ENCODE peak calls at places on chromosome 2, in four cellular contexts. T is stomach; I is CD4-positive, CD25-positive, alpha-beta regulatory T cell; G is CD8-positive, alpha-beta memory T cell. Z is an unnamed sample. For H3K36me3 and H3K27me3, the result is how much of the 10 kb centered on the place peaks cover.

GRCh38 chr2:55165567-55165966 is 66.5 kb downstream of the CLHC1 start:
- DNase-seq in T (no peak), I (no peak), G (no peak), Z (no peak)

GRCh38 chr2:227153766-227154486 is 10.1 kb downstream of the COL4A4 start:
- DNase-seq in T (peak), I (no peak), G (no peak), Z (no peak)

GRCh38 chr2:173676647-173677046 is 288.5 kb downstream of the SP3 start:
- DNase-seq in T (no peak), I (no peak), G (no peak), Z (no peak)

GRCh38 chr2:112711356-112711755 is 9.5 kb upstream of the NT5DC4 start:
- DNase-seq in T (no peak), I (no peak), G (no peak), Z (no peak)

GRCh38 chr2:63488118-63488713 is 100.1 kb downstream of the WDPCP start:
- DNase-seq in T (no peak), I (no peak), G (no peak), Z (peak)

GRCh38 chr2:75790790-75791467 is 80.2 kb upstream of the GCFC2 start:
- DNase-seq in T (no peak), I (no peak), G (no peak), Z (no peak)

GRCh38 chr2:10412380-10412779 is 35.7 kb downstream of the ODC1 start:
- DNase-seq in T (no peak), I (no peak), G (no peak), Z (peak)

GRCh38 chr2:696463-696862 is 19.3 kb upstream of the TMEM18 start:
- DNase-seq in T (no peak), I (no peak), G (no peak), Z (no peak)

GRCh38 chr2:211996857-211997256 is 541.7 kb downstream of the ERBB4 start:
- DNase-seq in T (no peak), I (no peak), G (no peak), Z (no peak)

GRCh38 chr2:97745474-97746172 is 32.2 kb downstream of the ZAP70 start:
- DNase-seq in T (no peak), I (no peak), G (peak), Z (no peak)

GRCh38 chr2:216215991-216216390 is 106.8 kb downstream of the XRCC5 start:
- DNase-seq in T (no peak), I (no peak), G (no peak), Z (no peak)

GRCh38 chr2:162403884-162404283 is 60.0 kb downstream of the GCA start:
- DNase-seq in T (no peak), I (no peak), G (no peak), Z (no peak)

GRCh38 chr2:78967294-78967693 is 58.2 kb upstream of the REG3G start:
- DNase-seq in T (no peak), I (no peak), G (no peak), Z (no peak)

GRCh38 chr2:159075726-159076125 is 107.3 kb downstream of the TANC1 start:
- DNase-seq in T (no peak), I (no peak), G (no peak), Z (no peak)

GRCh38 chr2:238053195-238053776 is 7.5 kb upstream of the SCLY start:
- DNase-seq in T (no peak), I (no peak), G (no peak), Z (no peak)

GRCh38 chr2:223084873-223085272 is 32.9 kb downstream of the KCNE4 start:
- DNase-seq in T (no peak), I (no peak), G (no peak), Z (no peak)

GRCh38 chr2:24329700-24330099 is 30.6 kb downstream of the ITSN2 start:
- DNase-seq in T (no peak), I (no peak), G (no peak), Z (no peak)

GRCh38 chr2:16682431-16683130 is 16.9 kb upstream of the CYRIA start:
- DNase-seq in T (no peak), I (no peak), G (no peak), Z (no peak)

GRCh38 chr2:30778611-30779010 is 28.6 kb downstream of the CAPN13 start:
- DNase-seq in T (peak), I (no peak), G (no peak), Z (no peak)

GRCh38 chr2:143686585-143687164 is 557.5 kb downstream of the ARHGAP15 start:
- DNase-seq in T (no peak), I (no peak), G (no peak), Z (peak)

GRCh38 chr2:99552529-99552928 is 62.7 kb upstream of the REV1 start:
- DNase-seq in T (peak), I (no peak), G (no peak), Z (no peak)

GRCh38 chr2:219521066-219521880 is 7.0 kb downstream of the ASIC4 start:
- DNase-seq in T (no peak), I (no peak), G (no peak), Z (peak)

GRCh38 chr2:12587729-12588522 is 128.8 kb upstream of the TRIB2 start:
- DNase-seq in T (no peak), I (no peak), G (no peak), Z (no peak)

GRCh38 chr2:142286618-142287017 is 155.8 kb upstream of the LRP1B start:
- DNase-seq in T (no peak), I (no peak), G (no peak), Z (peak)

GRCh38 chr2:95348609-95349567 is 51.7 kb downstream of the KCNIP3 start:
- DNase-seq in T (peak), I (no peak), G (no peak), Z (no peak)

GRCh38 chr2:235554385-235554784 is 60.5 kb downstream of the AGAP1 start:
- DNase-seq in T (no peak), I (no peak), G (no peak), Z (no peak)

GRCh38 chr2:96167407-96168013 is 22.3 kb upstream of the DUSP2 start:
- DNase-seq in T (no peak), I (no peak), G (no peak), Z (no peak)

GRCh38 chr2:36572054-36572751 is 25.8 kb downstream of the FEZ2 start:
- DNase-seq in T (no peak), I (no peak), G (no peak), Z (no peak)

GRCh38 chr2:104321800-104322164 is 532.1 kb upstream of the POU3F3 start:
- DNase-seq in T (no peak), I (no peak), G (no peak), Z (no peak)

GRCh38 chr2:17758123-17758522 is 4.2 kb downstream of the GEN1 start:
- DNase-seq in T (no peak), I (no peak), G (no peak), Z (no peak)

GRCh38 chr2:17762457-17762856 is 8.5 kb downstream of the GEN1 start:
- DNase-seq in T (no peak), I (no peak), G (no peak), Z (no peak)

GRCh38 chr2:17757321-17757720 is 3.4 kb downstream of the GEN1 start:
- DNase-seq in T (no peak), I (no peak), G (no peak), Z (peak)

GRCh38 chr2:17756629-17757028 is 2.7 kb downstream of the GEN1 start:
- DNase-seq in T (no peak), I (no peak), G (no peak), Z (no peak)

DNA sequence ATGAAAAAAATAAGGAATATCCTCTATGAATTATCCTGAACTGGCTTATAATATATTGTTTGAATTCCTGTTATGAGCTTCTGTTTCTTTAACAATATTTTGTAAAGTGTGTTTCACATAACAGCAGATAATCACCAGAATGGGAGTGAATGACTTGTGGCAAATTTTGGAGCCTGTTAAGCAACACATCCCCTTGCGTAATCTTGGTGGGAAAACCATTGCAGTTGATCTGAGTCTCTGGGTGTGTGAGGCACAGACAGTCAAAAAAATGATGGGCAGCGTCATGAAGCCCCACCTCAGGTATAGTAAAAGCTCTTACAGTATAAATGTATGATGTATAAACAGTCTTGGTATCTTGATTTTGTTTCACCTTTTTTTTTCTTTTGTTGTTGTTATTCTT is 5.9 kb downstream of the GEN1 start:
- DNase-seq in T (no peak), I (no peak), G (no peak), Z (no peak)
- H3K36me3 ChIP-seq in T (under half), I (under half), G (under half), Z (under half)

GRCh38 chr2:230537531-230537976 is 121.6 kb downstream of the SP100 start:
- DNase-seq in T (no peak), I (no peak), G (no peak), Z (no peak)
- H3K27me3 ChIP-seq in T (under half), I (under half), G (under half), Z (under half)

DNA sequence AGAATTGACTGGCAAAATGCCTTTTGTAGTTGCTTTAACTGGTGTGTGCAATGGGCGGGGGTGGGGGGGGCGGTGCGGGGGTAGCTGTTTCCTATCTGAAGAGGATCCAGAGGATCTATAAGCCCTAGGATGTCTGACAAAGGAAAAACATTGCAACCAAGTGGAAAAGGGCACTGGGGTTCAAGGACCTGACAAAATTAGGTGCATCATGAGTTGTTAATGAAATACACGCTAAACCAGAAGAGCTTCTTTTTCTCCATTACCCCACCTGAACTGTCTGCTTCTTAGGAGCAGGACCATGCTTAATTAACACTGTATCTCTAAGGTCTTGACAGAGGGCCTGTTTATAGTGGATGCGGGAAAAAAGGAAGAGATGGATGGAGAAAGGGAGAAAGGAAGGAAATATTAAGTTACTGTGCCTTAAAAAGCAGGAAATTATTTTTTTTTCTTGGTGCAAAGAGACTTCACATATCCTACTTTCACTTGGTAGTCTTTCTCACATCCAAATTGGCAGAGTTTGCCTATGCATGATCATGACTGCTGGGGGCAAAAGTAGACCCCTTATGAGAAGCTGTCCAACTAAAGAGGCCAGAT is 4.7 kb downstream of the RND3 start:
- DNase-seq in T (no peak), I (no peak), G (no peak), Z (no peak)
- H3K4me3 ChIP-seq in T (peak), I (no peak), G (no peak), Z (no peak)

DNA sequence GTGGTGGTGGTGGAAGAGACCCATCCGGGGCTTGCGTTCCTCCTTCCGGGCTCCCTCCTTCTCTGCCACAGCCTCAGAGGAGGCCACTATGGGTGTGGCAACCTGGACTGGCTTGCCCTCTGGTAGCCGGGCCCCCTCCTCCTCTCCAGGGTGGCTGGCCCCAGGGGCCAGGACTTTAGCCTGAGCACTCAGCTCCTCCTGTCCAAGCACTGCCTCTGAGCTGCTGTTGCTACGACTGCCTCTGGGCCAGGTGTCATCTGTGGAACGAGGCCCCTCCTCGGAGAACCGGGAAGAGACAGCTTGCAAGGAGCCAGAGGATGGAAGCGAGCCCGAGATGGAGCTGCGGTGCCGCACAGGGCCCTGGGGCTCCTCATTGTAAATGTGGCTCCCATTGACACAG is 16.7 kb upstream of the SFXN5 start:
- DNase-seq in T (no peak), I (no peak), G (no peak), Z (no peak)
- H3K36me3 ChIP-seq in T (under half), I (under half), G (under half), Z (under half)

GRCh38 chr2:170819941-170820646 is 3.4 kb downstream of the GAD1 start:
- DNase-seq in T (no peak), I (no peak), G (peak), Z (no peak)
- H3K27me3 ChIP-seq in T (half or more), I (under half), G (half or more), Z (under half)

GRCh38 chr2:241040811-241041334 is 42.5 kb downstream of the SNED1 start:
- DNase-seq in T (no peak), I (no peak), G (no peak), Z (no peak)
- H3K4me3 ChIP-seq in T (no peak), I (no peak), G (no peak), Z (no peak)

GRCh38 chr2:71370015-71370414 is 38.4 kb downstream of the ZNF638 start:
- DNase-seq in T (no peak), I (no peak), G (no peak), Z (no peak)
- H3K36me3 ChIP-seq in T (half or more), I (half or more), G (under half), Z (under half)

DNA sequence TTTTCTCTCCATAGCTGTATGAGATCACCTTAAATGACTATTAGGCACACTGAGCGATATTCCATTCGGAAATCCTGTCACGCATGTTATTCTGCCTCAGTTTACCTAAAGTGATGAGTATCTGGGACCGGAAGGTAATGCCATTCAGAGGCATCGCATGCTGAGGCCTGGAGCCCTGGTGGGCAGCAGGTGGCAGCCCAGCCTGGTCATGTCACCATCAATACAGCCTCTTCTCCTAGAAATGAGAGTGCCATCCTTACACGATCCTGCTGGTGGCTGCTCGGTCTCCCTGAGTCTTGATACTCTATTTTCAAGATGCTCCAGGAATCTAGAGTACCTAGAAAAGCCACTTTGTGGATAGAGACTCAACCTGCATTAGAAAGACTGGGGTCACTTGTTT is 119.8 kb downstream of the EIPR1 start:
- DNase-seq in T (no peak), I (no peak), G (no peak), Z (no peak)
- H3K27me3 ChIP-seq in T (under half), I (under half), G (under half), Z (under half)

DNA sequence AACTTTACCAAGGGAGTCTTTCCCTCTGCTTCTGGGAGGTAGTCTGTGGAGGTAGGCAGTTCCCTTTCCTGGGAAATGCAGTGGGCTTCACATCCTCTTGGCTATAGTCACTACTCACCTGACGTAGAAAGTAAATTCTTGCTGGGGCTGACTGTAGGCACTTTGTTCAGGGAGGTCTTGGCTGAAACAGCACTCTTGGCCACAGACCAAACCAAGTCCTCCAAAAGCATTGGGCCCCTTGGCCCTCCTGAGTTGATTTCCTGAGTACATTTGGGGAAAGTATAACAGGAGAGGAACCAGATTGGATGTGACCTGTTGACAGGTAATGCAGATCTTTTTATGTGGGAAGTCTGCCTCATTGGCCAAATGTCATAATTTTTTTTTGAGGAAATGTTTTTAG is 108.9 kb downstream of the MGAT5 start:
- DNase-seq in T (no peak), I (no peak), G (no peak), Z (no peak)
- H3K4me3 ChIP-seq in T (no peak), I (no peak), G (no peak), Z (no peak)

GRCh38 chr2:233847248-233847898 is 7.0 kb downstream of the HJURP start:
- DNase-seq in T (peak), I (no peak), G (no peak), Z (no peak)

GRCh38 chr2:233846387-233847247 is 7.7 kb downstream of the HJURP start:
- DNase-seq in T (peak), I (no peak), G (no peak), Z (no peak)

GRCh38 chr2:233849607-233850271 is 4.6 kb downstream of the HJURP start:
- DNase-seq in T (no peak), I (no peak), G (no peak), Z (no peak)

GRCh38 chr2:233850745-233851144 is 3.6 kb downstream of the HJURP start:
- DNase-seq in T (no peak), I (no peak), G (no peak), Z (no peak)

GRCh38 chr2:233848276-233848675 is 6.1 kb downstream of the HJURP start:
- DNase-seq in T (no peak), I (no peak), G (no peak), Z (no peak)
- H3K36me3 ChIP-seq in T (under half), I (under half), G (under half), Z (half or more)